ENCODE peak calls at places on chromosome 19, in seven cellular contexts. U is BE2C; Q is body of pancreas; Z is stomach; A is CD4-positive, alpha-beta T cell; F is WTC11; B is GM10248. I is an unnamed sample.

GRCh38 chr19:40623403-40624239 is 22.5 kb downstream of the LTBP4 start:
- DNase-seq in U (peak), Q (peak), Z (no peak), A (no peak), F (peak), B (no peak), I (no peak)

GRCh38 chr19:19146000-19146608 is 7.8 kb upstream of the TMEM161A start:
- DNase-seq in U (peak), Q (peak), Z (peak), A (peak), F (peak), B (peak), I (peak)

GRCh38 chr19:3522421-3523360 is 16.3 kb upstream of the TEKTIP1 start:
- DNase-seq in U (no peak), Q (no peak), Z (no peak), A (no peak), F (no peak), B (no peak), I (no peak)

GRCh38 chr19:18361646-18362045 is 21.2 kb downstream of the PGPEP1 start:
- DNase-seq in U (no peak), Q (no peak), Z (no peak), A (no peak), F (no peak), B (no peak), I (no peak)

GRCh38 chr19:34328982-34329381 is 36.0 kb upstream of the GPI start:
- DNase-seq in U (no peak), Q (no peak), Z (no peak), A (no peak), F (no peak), B (no peak), I (no peak)

GRCh38 chr19:45591004-45591637 is 6.5 kb upstream of the OPA3 start:
- DNase-seq in U (peak), Q (peak), Z (peak), A (peak), F (peak), B (peak), I (no peak)

GRCh38 chr19:57280913-57281425 is 684 bp downstream of the ZNF460 start:
- DNase-seq in U (no peak), Q (no peak), Z (no peak), A (peak), F (no peak), B (peak), I (no peak)

GRCh38 chr19:18063463-18063862 is 23.3 kb downstream of the IL12RB1 start:
- DNase-seq in U (peak), Q (no peak), Z (no peak), A (no peak), F (no peak), B (no peak), I (no peak)

GRCh38 chr19:4213116-4213515 is 16.2 kb upstream of the EBI3 start:
- DNase-seq in U (no peak), Q (no peak), Z (no peak), A (no peak), F (no peak), B (no peak), I (no peak)

GRCh38 chr19:35563207-35563829 is at the start of gene ATP4A:
- DNase-seq in U (no peak), Q (no peak), Z (no peak), A (no peak), F (no peak), B (no peak), I (no peak)

GRCh38 chr19:34669305-34669704 is 7.7 kb downstream of the SCGB2B2 start:
- DNase-seq in U (no peak), Q (peak), Z (peak), A (no peak), F (no peak), B (no peak), I (no peak)

GRCh38 chr19:19384486-19384885 is 21.0 kb upstream of the GATAD2A start:
- DNase-seq in U (no peak), Q (no peak), Z (no peak), A (no peak), F (no peak), B (no peak), I (no peak)

GRCh38 chr19:56301152-56301551 is 13.5 kb downstream of the ZSCAN5A start:
- DNase-seq in U (peak), Q (no peak), Z (no peak), A (no peak), F (no peak), B (no peak), I (no peak)

GRCh38 chr19:10227215-10227971 is 3.7 kb downstream of the S1PR2 start:
- DNase-seq in U (no peak), Q (no peak), Z (no peak), A (no peak), F (peak), B (no peak), I (no peak)

GRCh38 chr19:46351241-46352041 is 4.6 kb downstream of the PPP5C start:
- DNase-seq in U (peak), Q (peak), Z (peak), A (no peak), F (no peak), B (peak), I (no peak)

GRCh38 chr19:35232912-35233311 is 4.4 kb upstream of the FAM187B start:
- DNase-seq in U (no peak), Q (no peak), Z (no peak), A (no peak), F (no peak), B (no peak), I (no peak)

GRCh38 chr19:56108447-56109195 is 12.5 kb downstream of the ZNF787 start:
- DNase-seq in U (no peak), Q (peak), Z (peak), A (no peak), F (no peak), B (no peak), I (no peak)

GRCh38 chr19:23855676-23856075 is 59.0 kb upstream of the ZNF726 start:
- DNase-seq in U (peak), Q (no peak), Z (no peak), A (no peak), F (peak), B (no peak), I (no peak)

GRCh38 chr19:45001087-45001739 is at the start of gene RELB:
- DNase-seq in U (peak), Q (peak), Z (peak), A (peak), F (peak), B (peak), I (peak)

GRCh38 chr19:48149430-48149829 is 20.7 kb downstream of the LIG1 start:
- DNase-seq in U (no peak), Q (no peak), Z (no peak), A (no peak), F (no peak), B (no peak), I (no peak)

GRCh38 chr19:4911314-4911713 is 2.0 kb downstream of the UHRF1 start:
- DNase-seq in U (no peak), Q (no peak), Z (no peak), A (no peak), F (no peak), B (no peak), I (no peak)

GRCh38 chr19:58002384-58003152 is at the start of gene ZNF606:
- DNase-seq in U (peak), Q (peak), Z (peak), A (peak), F (peak), B (peak), I (peak)

DNA sequence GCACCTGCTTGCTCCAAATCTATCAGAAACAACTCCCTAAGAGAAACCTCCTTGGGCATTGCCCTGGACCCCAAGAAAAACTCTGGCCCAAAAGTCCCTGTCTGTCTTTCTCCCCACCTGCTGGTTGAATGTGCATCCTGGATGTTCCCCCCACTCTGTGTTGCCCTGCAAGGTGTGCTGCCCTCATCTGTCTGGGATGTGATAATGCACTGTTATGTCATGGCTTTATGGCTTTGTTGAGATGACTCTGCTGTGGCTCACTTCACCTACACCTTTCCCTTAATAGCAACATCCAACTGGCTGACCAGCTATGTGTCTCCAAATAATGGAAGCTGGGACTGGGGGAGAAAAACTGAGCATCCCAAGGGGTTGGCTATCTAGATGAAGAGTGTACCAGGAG is 2.6 kb downstream of the ZNF20 start:
- DNase-seq in U (no peak), Q (no peak), Z (no peak), A (no peak), F (peak), B (no peak), I (no peak)
- TF ChIP-seq CTCF in U (peak), Q (no peak), Z (no peak), A (peak), F (no peak), B (peak), I (no peak)

DNA sequence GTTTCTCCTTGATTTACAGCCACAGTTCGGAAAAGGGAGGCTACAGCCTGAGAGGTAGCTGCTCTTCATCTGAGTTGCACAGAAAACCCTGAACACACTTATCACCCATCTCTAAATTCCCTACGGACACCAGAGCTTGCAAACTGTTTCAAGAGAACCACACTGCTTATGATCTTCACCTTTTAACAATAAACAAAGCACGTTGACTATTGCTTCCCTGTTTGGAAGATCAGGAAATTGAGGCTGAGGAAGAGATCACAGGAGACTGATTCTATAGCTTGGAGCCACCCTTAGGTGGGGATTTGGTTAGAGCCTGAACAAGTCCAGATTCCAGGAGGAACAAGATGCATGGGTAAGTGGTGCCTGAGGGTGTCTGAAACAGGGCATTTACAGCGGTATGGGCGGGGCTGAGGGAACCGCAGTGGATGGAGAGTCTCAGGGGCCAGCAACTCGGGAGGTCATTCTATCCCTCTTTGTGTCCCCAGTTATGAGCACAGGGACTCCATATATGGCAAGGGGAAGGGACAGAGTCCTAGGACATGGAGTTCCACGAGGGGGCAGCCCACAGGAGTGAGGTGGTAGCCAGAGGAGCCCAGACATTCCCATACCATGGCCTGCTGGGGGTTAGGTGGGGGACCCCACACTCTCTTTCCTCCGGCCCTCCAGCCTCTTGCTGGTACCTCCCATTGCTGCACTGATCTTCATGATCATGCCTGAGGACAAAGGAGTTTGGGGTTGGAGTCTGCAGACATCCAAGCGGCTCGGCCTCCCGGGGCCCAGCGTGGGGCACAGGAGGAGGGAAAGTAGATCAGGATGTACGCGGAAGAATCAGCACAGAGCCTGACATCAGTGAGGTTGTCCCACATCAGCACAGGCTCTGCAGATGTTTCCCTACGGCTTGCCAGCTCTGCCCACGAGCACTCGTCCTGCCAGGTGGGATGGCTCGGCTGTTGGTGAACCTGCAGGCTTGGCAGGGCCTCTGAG is 162.3 kb upstream of the ZNF536 start:
- DNase-seq in U (no peak), Q (no peak), Z (no peak), A (no peak), F (no peak), B (no peak), I (no peak)
- TF ChIP-seq CTCF in U (peak), Q (no peak), Z (no peak), A (no peak), F (no peak), B (no peak), I (no peak)

GRCh38 chr19:49615861-49616260 is 24.1 kb downstream of the RRAS start:
- DNase-seq in U (no peak), Q (no peak), Z (no peak), A (no peak), F (no peak), B (no peak), I (no peak)
- TF ChIP-seq CTCF in U (no peak), Q (no peak), Z (no peak), A (no peak), F (no peak), B (no peak), I (no peak)

DNA sequence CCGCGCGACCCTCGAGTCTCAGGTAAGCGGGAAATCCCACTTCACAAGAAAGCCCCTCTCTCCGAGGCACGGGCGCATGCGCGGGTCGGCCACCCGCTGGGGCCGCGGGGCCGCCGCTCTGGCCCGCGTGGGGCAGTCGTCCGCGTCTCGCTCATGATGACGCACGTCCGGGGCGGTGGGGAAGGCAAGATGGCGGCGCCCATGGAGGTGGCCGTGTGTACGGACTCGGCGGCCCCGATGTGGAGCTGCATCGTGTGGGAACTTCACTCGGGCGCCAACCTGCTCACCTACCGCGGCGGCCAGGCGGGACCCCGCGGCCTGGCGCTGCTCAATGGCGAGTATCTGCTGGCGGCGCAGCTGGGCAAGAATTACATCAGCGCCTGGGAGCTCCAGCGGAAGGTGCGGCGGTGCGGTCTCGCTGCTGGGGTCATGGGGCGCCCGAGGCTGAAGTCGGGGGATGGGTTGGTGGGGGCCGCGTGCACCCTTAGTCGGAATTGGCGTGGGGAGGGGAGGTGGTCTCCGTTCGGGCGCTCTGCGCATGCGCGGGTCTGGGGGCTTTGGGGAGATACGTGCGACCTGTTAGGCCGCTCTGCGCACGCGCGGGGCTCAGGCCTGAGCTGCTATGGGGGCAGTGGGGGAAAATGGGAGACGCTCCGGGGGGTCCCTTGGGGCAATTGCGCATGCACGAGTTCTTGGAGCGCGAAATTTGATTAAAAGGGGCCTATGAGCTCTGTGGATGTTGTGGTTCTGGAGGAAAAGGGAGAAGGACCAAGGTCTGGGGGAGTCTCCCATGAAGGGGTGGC is at the start of gene WDR18:
- DNase-seq in U (peak), Q (peak), Z (peak), A (peak), F (peak), B (peak), I (peak)
- TF ChIP-seq CTCF in U (no peak), Q (peak), Z (no peak), A (no peak), F (no peak), B (no peak), I (no peak)

DNA sequence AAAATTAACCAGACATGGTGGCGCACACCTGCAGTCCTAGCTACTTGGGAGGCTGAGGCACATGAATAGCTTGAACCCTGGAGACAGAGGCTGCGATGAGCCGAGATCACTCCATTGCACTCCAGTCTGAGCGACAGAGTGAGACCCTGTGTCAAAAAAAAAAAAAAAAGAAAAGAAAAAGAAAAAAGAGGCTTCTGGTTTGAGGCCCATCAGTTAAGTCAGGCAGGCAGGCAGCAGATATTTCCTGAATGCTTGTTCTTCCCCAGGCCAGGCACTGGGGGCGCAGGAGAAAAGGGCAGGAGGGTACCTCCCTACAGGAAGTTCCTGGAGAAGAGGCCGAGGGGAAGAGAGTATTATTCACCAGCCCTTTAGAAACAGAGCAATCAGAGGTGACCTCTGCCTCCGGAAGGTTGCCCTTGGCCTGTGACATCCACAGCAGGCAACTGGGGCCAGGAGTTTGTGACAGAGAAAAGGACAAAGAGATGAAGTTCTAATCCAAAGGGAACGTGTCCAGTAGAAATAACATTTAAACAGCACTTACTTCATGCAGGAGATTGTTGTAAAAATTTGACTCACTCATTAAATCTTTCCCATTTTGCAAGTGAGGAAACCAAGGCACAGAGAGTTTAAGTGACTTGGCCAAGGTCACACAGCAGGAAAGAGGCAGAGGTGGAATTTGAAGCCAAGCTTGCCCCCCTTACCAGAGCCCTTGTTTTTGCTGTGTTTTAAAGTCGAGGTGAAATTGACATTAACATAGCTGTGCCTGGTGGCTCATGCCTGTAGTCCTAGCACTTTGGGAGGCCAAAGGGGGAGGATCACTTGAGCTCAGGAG is 4.3 kb upstream of the RLN3 start:
- DNase-seq in U (peak), Q (peak), Z (peak), A (no peak), F (peak), B (no peak), I (peak)
- TF ChIP-seq CTCF in U (peak), Q (peak), Z (no peak), A (peak), F (no peak), B (peak), I (peak)

GRCh38 chr19:2411709-2412108 is 15.7 kb downstream of the TIMM13 start:
- DNase-seq in U (no peak), Q (no peak), Z (no peak), A (no peak), F (no peak), B (no peak), I (no peak)

GRCh38 chr19:2412449-2412848 is 14.9 kb downstream of the TIMM13 start:
- DNase-seq in U (no peak), Q (no peak), Z (no peak), A (no peak), F (no peak), B (no peak), I (no peak)

GRCh38 chr19:2415281-2415972 is 12.0 kb downstream of the TIMM13 start:
- DNase-seq in U (peak), Q (no peak), Z (no peak), A (no peak), F (no peak), B (no peak), I (no peak)

GRCh38 chr19:2413629-2414028 is 13.8 kb downstream of the TIMM13 start:
- DNase-seq in U (no peak), Q (no peak), Z (no peak), A (no peak), F (no peak), B (no peak), I (no peak)

DNA sequence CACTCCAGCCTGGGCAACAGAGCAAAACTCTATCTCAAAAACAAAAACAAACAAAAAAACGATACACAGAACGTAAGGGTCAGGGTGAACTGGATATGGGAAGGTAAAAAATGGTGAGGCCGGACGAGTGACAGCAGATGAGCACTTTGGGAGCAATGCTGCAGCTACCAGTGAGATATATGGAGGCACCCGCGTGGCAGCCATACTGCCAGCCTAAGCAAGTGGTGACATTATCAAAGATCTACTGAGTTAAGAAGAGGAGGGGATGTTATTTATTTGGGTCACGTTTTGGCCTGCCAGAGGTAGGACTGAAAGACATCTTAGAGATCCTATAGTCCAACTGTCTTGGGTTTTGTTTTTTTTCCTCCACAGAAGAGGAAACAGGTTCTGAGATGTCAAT is 14.2 kb downstream of the TIMM13 start:
- DNase-seq in U (no peak), Q (no peak), Z (no peak), A (no peak), F (no peak), B (no peak), I (no peak)
- TF ChIP-seq CTCF in U (no peak), Q (no peak), Z (no peak), A (no peak), F (no peak), B (no peak), I (no peak)